ENCODE peak calls at places on chromosomes 6 and 20, in seven cellular contexts. One of them, this sample, is unnamed.

GRCh38 chr20:22563062-22563965 is 21.1 kb downstream of the FOXA2 start:
- ATAC-seq in mucosa of descending colon: no peak
- ATAC-seq in foreskin keratinocyte: no peak
- ATAC-seq in GM23338: peak; percentile 9
- ATAC-seq in A549: no peak
- ATAC-seq in left lung: no peak
- ATAC-seq in lower lobe of right lung: no peak
- ATAC-seq in this sample: no peak

GRCh38 chr6:109808837-109809236 is 117.7 kb downstream of the FIG4 start:
- ATAC-seq in mucosa of descending colon: no peak
- ATAC-seq in foreskin keratinocyte: no peak
- ATAC-seq in GM23338: no peak
- ATAC-seq in A549: no peak
- ATAC-seq in left lung: no peak
- ATAC-seq in lower lobe of right lung: no peak
- ATAC-seq in this sample: no peak

GRCh38 chr20:63697357-63697867 is 960 bp downstream of the TNFRSF6B start:
- ATAC-seq in mucosa of descending colon: peak; percentile 0
- ATAC-seq in foreskin keratinocyte: peak; percentile 1
- ATAC-seq in GM23338: peak; percentile 15
- ATAC-seq in A549: peak; percentile 4
- ATAC-seq in left lung: no peak
- ATAC-seq in lower lobe of right lung: no peak
- ATAC-seq in this sample: no peak

GRCh38 chr6:470051-470900 is 78.7 kb downstream of the IRF4 start:
- ATAC-seq in mucosa of descending colon: no peak
- ATAC-seq in foreskin keratinocyte: no peak
- ATAC-seq in GM23338: no peak
- ATAC-seq in A549: no peak
- ATAC-seq in left lung: no peak
- ATAC-seq in lower lobe of right lung: no peak
- ATAC-seq in this sample: no peak

GRCh38 chr6:121619013-121619412 is 183.6 kb downstream of the GJA1 start:
- ATAC-seq in mucosa of descending colon: no peak
- ATAC-seq in foreskin keratinocyte: no peak
- ATAC-seq in GM23338: peak; percentile 84
- ATAC-seq in A549: no peak
- ATAC-seq in left lung: no peak
- ATAC-seq in lower lobe of right lung: no peak
- ATAC-seq in this sample: no peak

GRCh38 chr6:53347921-53348435 is 772 bp downstream of the ELOVL5 start:
- ATAC-seq in mucosa of descending colon: peak; percentile 60
- ATAC-seq in foreskin keratinocyte: peak; percentile 72
- ATAC-seq in GM23338: peak; percentile 78
- ATAC-seq in A549: peak; percentile 81
- ATAC-seq in left lung: peak; percentile 80
- ATAC-seq in lower lobe of right lung: peak; percentile 84
- ATAC-seq in this sample: peak; percentile 66

GRCh38 chr6:82178759-82179112 is 68.8 kb downstream of the IBTK start:
- ATAC-seq in mucosa of descending colon: no peak
- ATAC-seq in foreskin keratinocyte: no peak
- ATAC-seq in GM23338: no peak
- ATAC-seq in A549: no peak
- ATAC-seq in left lung: no peak
- ATAC-seq in lower lobe of right lung: no peak
- ATAC-seq in this sample: no peak

GRCh38 chr6:26474439-26474881 is 16.7 kb downstream of the BTN2A1 start:
- ATAC-seq in mucosa of descending colon: no peak
- ATAC-seq in foreskin keratinocyte: no peak
- ATAC-seq in GM23338: peak; percentile 13
- ATAC-seq in A549: peak; percentile 40
- ATAC-seq in left lung: peak; percentile 7
- ATAC-seq in lower lobe of right lung: no peak
- ATAC-seq in this sample: peak; percentile 11

GRCh38 chr6:7912024-7912423 is 1.4 kb upstream of the TXNDC5 start:
- ATAC-seq in mucosa of descending colon: no peak
- ATAC-seq in foreskin keratinocyte: no peak
- ATAC-seq in GM23338: no peak
- ATAC-seq in A549: no peak
- ATAC-seq in left lung: no peak
- ATAC-seq in lower lobe of right lung: no peak
- ATAC-seq in this sample: peak; percentile 69

GRCh38 chr6:37555040-37555781 is 55.5 kb upstream of the CCDC167 start:
- ATAC-seq in mucosa of descending colon: no peak
- ATAC-seq in foreskin keratinocyte: no peak
- ATAC-seq in GM23338: no peak
- ATAC-seq in A549: no peak
- ATAC-seq in left lung: no peak
- ATAC-seq in lower lobe of right lung: no peak
- ATAC-seq in this sample: no peak

GRCh38 chr20:61528591-61528990 is 276.5 kb downstream of the CDH4 start:
- ATAC-seq in mucosa of descending colon: no peak
- ATAC-seq in foreskin keratinocyte: no peak
- ATAC-seq in GM23338: no peak
- ATAC-seq in A549: no peak
- ATAC-seq in left lung: no peak
- ATAC-seq in lower lobe of right lung: no peak
- ATAC-seq in this sample: no peak

GRCh38 chr6:44000164-44000842 is 126.9 kb downstream of the MRPL14 start:
- ATAC-seq in mucosa of descending colon: peak; percentile 78
- ATAC-seq in foreskin keratinocyte: peak; percentile 14
- ATAC-seq in GM23338: no peak
- ATAC-seq in A549: no peak
- ATAC-seq in left lung: peak; percentile 66
- ATAC-seq in lower lobe of right lung: peak; percentile 78
- ATAC-seq in this sample: no peak

GRCh38 chr20:62320581-62321354 is 18.0 kb downstream of the ADRM1 start:
- ATAC-seq in mucosa of descending colon: peak; percentile 19
- ATAC-seq in foreskin keratinocyte: peak; percentile 28
- ATAC-seq in GM23338: peak; percentile 34
- ATAC-seq in A549: peak; percentile 25
- ATAC-seq in left lung: peak; percentile 20
- ATAC-seq in lower lobe of right lung: no peak
- ATAC-seq in this sample: no peak

GRCh38 chr6:26205625-26206574 is 118.7 kb downstream of the HFE start:
- ATAC-seq in mucosa of descending colon: peak; percentile 60
- ATAC-seq in foreskin keratinocyte: peak; percentile 61
- ATAC-seq in GM23338: peak; percentile 11
- ATAC-seq in A549: peak; percentile 64
- ATAC-seq in left lung: peak; percentile 21
- ATAC-seq in lower lobe of right lung: peak; percentile 36
- ATAC-seq in this sample: peak; percentile 16

GRCh38 chr6:165647041-165647440 is 16.0 kb downstream of the PDE10A start:
- ATAC-seq in mucosa of descending colon: no peak
- ATAC-seq in foreskin keratinocyte: no peak
- ATAC-seq in GM23338: no peak
- ATAC-seq in A549: peak; percentile 61
- ATAC-seq in left lung: no peak
- ATAC-seq in lower lobe of right lung: no peak
- ATAC-seq in this sample: no peak

GRCh38 chr6:41341580-41341979 is 6.2 kb downstream of the NCR2 start:
- ATAC-seq in mucosa of descending colon: no peak
- ATAC-seq in foreskin keratinocyte: no peak
- ATAC-seq in GM23338: no peak
- ATAC-seq in A549: no peak
- ATAC-seq in left lung: no peak
- ATAC-seq in lower lobe of right lung: no peak
- ATAC-seq in this sample: no peak

GRCh38 chr6:95572098-95572497 is 5.2 kb upstream of the MANEA start:
- ATAC-seq in mucosa of descending colon: peak; percentile 80
- ATAC-seq in foreskin keratinocyte: peak; percentile 66
- ATAC-seq in GM23338: no peak
- ATAC-seq in A549: no peak
- ATAC-seq in left lung: no peak
- ATAC-seq in lower lobe of right lung: no peak
- ATAC-seq in this sample: no peak

GRCh38 chr6:165875946-165876345 is 212.9 kb upstream of the PDE10A start:
- ATAC-seq in mucosa of descending colon: no peak
- ATAC-seq in foreskin keratinocyte: no peak
- ATAC-seq in GM23338: no peak
- ATAC-seq in A549: no peak
- ATAC-seq in left lung: no peak
- ATAC-seq in lower lobe of right lung: no peak
- ATAC-seq in this sample: no peak

GRCh38 chr6:41958022-41958856 is 16.6 kb upstream of the CCND3 start:
- ATAC-seq in mucosa of descending colon: no peak
- ATAC-seq in foreskin keratinocyte: no peak
- ATAC-seq in GM23338: no peak
- ATAC-seq in A549: no peak
- ATAC-seq in left lung: no peak
- ATAC-seq in lower lobe of right lung: no peak
- ATAC-seq in this sample: no peak

GRCh38 chr20:5448449-5449118 is 131.8 kb upstream of the PROKR2 start:
- ATAC-seq in mucosa of descending colon: peak; percentile 44
- ATAC-seq in foreskin keratinocyte: peak; percentile 58
- ATAC-seq in GM23338: peak; percentile 95
- ATAC-seq in A549: peak; percentile 92
- ATAC-seq in left lung: peak; percentile 71
- ATAC-seq in lower lobe of right lung: no peak
- ATAC-seq in this sample: no peak

GRCh38 chr6:147806697-147807096 is 298.2 kb downstream of the SAMD5 start:
- ATAC-seq in mucosa of descending colon: no peak
- ATAC-seq in foreskin keratinocyte: no peak
- ATAC-seq in GM23338: no peak
- ATAC-seq in A549: no peak
- ATAC-seq in left lung: no peak
- ATAC-seq in lower lobe of right lung: no peak
- ATAC-seq in this sample: no peak

DNA sequence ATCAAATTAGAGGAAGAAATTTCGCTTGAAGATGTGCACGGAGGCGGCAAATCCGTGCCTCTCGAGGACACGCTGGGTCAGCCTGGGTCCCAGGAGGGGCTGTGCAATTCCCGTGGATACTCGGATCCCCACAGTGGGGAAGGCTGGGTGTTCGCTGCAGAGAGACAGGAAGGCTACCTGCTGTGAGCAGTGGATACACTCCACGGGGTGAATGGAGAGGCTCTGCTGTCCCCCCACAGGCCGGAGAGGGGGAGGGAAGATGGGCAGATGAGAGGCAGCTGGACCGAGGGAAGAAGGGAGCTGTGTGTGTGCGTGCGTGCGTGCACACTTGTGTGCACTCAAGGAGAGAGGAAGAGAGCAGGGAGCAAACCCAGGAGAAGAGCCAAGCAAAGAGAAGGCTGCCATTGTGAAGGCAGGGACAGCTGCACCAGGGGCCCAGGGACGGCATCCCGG is 57.3 kb downstream of the SULF2 start:
- ATAC-seq in mucosa of descending colon: no peak
- ATAC-seq in foreskin keratinocyte: no peak
- ATAC-seq in GM23338: no peak
- ATAC-seq in A549: no peak
- ATAC-seq in left lung: peak; percentile 4
- ATAC-seq in lower lobe of right lung: peak; percentile 19
- ATAC-seq in this sample: peak; percentile 1
- H3K4me1 ChIP-seq in mucosa of descending colon: no peaks in the 10 kb centered on the region
- H3K4me1 ChIP-seq in foreskin keratinocyte: no peaks in the 10 kb centered on the region
- H3K4me1 ChIP-seq in GM23338: no peaks in the 10 kb centered on the region
- H3K4me1 ChIP-seq in A549: no peaks in the 10 kb centered on the region
- H3K4me1 ChIP-seq in left lung: no peaks in the 10 kb centered on the region
- H3K4me1 ChIP-seq in lower lobe of right lung: peaks cover 16% of the 10 kb centered on the region
- H3K4me1 ChIP-seq in this sample: no peaks in the 10 kb centered on the region

DNA sequence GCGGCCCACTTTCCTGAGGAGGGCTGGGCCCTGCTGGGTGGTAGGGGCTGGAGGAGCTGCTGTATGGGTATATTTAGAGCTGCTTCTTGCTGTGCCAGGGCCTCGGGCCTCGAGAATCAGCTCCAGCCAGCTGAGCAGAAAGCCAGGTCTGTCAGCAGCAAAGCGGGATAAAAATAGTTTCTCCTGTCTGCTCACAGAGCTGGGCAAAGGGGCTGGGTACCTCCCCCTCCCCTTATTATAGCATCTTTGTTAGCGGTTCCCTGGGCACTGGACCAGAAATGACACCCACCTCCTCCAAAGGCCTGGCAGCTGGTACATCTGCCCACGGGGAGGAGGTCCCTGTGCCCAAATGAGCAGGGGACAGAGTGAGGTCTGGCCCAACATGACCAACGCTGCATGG is 6.0 kb downstream of the SCRT2 start:
- ATAC-seq in mucosa of descending colon: no peak
- ATAC-seq in foreskin keratinocyte: no peak
- ATAC-seq in GM23338: no peak
- ATAC-seq in A549: no peak
- ATAC-seq in left lung: no peak
- ATAC-seq in lower lobe of right lung: no peak
- ATAC-seq in this sample: no peak
- H3K4me1 ChIP-seq in mucosa of descending colon: no peaks in the 10 kb centered on the region
- H3K4me1 ChIP-seq in foreskin keratinocyte: no peaks in the 10 kb centered on the region
- H3K4me1 ChIP-seq in GM23338: peaks cover 35% of the 10 kb centered on the region
- H3K4me1 ChIP-seq in A549: peaks cover 25% of the 10 kb centered on the region
- H3K4me1 ChIP-seq in left lung: no peaks in the 10 kb centered on the region
- H3K4me1 ChIP-seq in lower lobe of right lung: no peaks in the 10 kb centered on the region
- H3K4me1 ChIP-seq in this sample: no peaks in the 10 kb centered on the region

GRCh38 chr20:10665791-10666190 is 8.0 kb downstream of the JAG1 start:
- ATAC-seq in mucosa of descending colon: peak; percentile 11
- ATAC-seq in foreskin keratinocyte: peak; percentile 47
- ATAC-seq in GM23338: peak; percentile 34
- ATAC-seq in A549: peak; percentile 16
- ATAC-seq in left lung: no peak
- ATAC-seq in lower lobe of right lung: no peak
- ATAC-seq in this sample: peak; percentile 41

GRCh38 chr20:10666221-10667076 is 7.3 kb downstream of the JAG1 start:
- ATAC-seq in mucosa of descending colon: no peak
- ATAC-seq in foreskin keratinocyte: no peak
- ATAC-seq in GM23338: no peak
- ATAC-seq in A549: no peak
- ATAC-seq in left lung: no peak
- ATAC-seq in lower lobe of right lung: no peak
- ATAC-seq in this sample: no peak

GRCh38 chr20:10668677-10669368 is 5.0 kb downstream of the JAG1 start:
- ATAC-seq in mucosa of descending colon: no peak
- ATAC-seq in foreskin keratinocyte: no peak
- ATAC-seq in GM23338: no peak
- ATAC-seq in A549: no peak
- ATAC-seq in left lung: no peak
- ATAC-seq in lower lobe of right lung: no peak
- ATAC-seq in this sample: no peak

GRCh38 chr20:10667560-10668167 is 6.1 kb downstream of the JAG1 start:
- ATAC-seq in mucosa of descending colon: no peak
- ATAC-seq in foreskin keratinocyte: no peak
- ATAC-seq in GM23338: no peak
- ATAC-seq in A549: no peak
- ATAC-seq in left lung: no peak
- ATAC-seq in lower lobe of right lung: no peak
- ATAC-seq in this sample: no peak

DNA sequence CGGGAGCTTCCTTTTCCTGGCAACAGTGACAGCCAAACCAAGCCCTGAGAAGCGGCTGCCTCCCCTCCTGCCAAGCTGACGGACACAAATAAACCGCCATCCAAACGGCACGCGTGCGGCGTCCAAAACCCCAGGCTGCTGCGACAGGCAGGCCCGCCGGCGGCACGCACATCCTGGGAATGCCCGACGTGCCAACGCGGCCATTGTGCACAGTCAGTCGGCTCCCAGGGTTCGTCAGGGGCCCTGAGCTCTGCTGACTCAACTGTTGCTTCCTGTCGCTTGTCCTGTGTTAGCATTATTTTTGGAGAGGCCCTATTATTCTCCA is 6.8 kb downstream of the JAG1 start:
- ATAC-seq in mucosa of descending colon: no peak
- ATAC-seq in foreskin keratinocyte: no peak
- ATAC-seq in GM23338: no peak
- ATAC-seq in A549: no peak
- ATAC-seq in left lung: no peak
- ATAC-seq in lower lobe of right lung: no peak
- ATAC-seq in this sample: peak; percentile 9
- H3K4me1 ChIP-seq in mucosa of descending colon: peaks cover 27% of the 10 kb centered on the region
- H3K4me1 ChIP-seq in foreskin keratinocyte: peaks cover 49% of the 10 kb centered on the region
- H3K4me1 ChIP-seq in GM23338: peaks cover 75% of the 10 kb centered on the region
- H3K4me1 ChIP-seq in A549: peaks cover 80% of the 10 kb centered on the region
- H3K4me1 ChIP-seq in left lung: peaks cover 19% of the 10 kb centered on the region
- H3K4me1 ChIP-seq in lower lobe of right lung: peaks cover 64% of the 10 kb centered on the region
- H3K4me1 ChIP-seq in this sample: peaks cover 6% of the 10 kb centered on the region

GRCh38 chr6:140217283-140217682 is 842.8 kb upstream of the CITED2 start:
- ATAC-seq in mucosa of descending colon: no peak
- ATAC-seq in foreskin keratinocyte: no peak
- ATAC-seq in GM23338: no peak
- ATAC-seq in A549: no peak
- ATAC-seq in left lung: no peak
- ATAC-seq in lower lobe of right lung: no peak
- ATAC-seq in this sample: no peak
- H3K4me1 ChIP-seq in mucosa of descending colon: no peaks in the 10 kb centered on the region
- H3K4me1 ChIP-seq in foreskin keratinocyte: no peaks in the 10 kb centered on the region
- H3K4me1 ChIP-seq in GM23338: no peaks in the 10 kb centered on the region
- H3K4me1 ChIP-seq in A549: no peaks in the 10 kb centered on the region
- H3K4me1 ChIP-seq in left lung: no peaks in the 10 kb centered on the region
- H3K4me1 ChIP-seq in lower lobe of right lung: no peaks in the 10 kb centered on the region
- H3K4me1 ChIP-seq in this sample: no peaks in the 10 kb centered on the region

This sample was measured in gastroesophageal sphincter.